ENCODE peak calls at places on chromosomes 13 and 19, in six cellular contexts. S is endodermal cell, P is IMR-90, A is heart right ventricle, F is adrenal gland, O is H1. W is an unnamed sample.
A peak's percentile ranks its signal among the peaks of the same experiment; 100 is the strongest.

GRCh38 chr19:47094557-47095517 is 18.7 kb downstream of the ZC3H4 start:
- DNase-seq in S (peak; percentile 34), P (no peak), A (no peak), F (no peak), O (no peak), W (no peak)

GRCh38 chr13:79522583-79522982 is 41.6 kb downstream of the NDFIP2 start:
- DNase-seq in S (no peak), P (peak; percentile 64), A (no peak), F (no peak), O (no peak), W (no peak)

GRCh38 chr13:42883771-42884170 is 102.4 kb downstream of the FAM216B start:
- DNase-seq in S (peak; percentile 56), P (peak; percentile 33), A (no peak), F (peak; percentile 35), O (no peak), W (no peak)

GRCh38 chr19:46714523-46715106 is 2.3 kb downstream of the PRKD2 start:
- DNase-seq in S (no peak), P (no peak), A (no peak), F (no peak), O (no peak), W (no peak)

GRCh38 chr13:24050292-24050711 is 110.2 kb upstream of the SPATA13 start:
- DNase-seq in S (no peak), P (peak; percentile 86), A (peak; percentile 42), F (peak; percentile 56), O (no peak), W (no peak)

GRCh38 chr19:46725036-46725820 is 8.3 kb upstream of the PRKD2 start:
- DNase-seq in S (no peak), P (no peak), A (no peak), F (no peak), O (no peak), W (no peak)

GRCh38 chr13:76723551-76724232 is 162.5 kb downstream of the KCTD12 start:
- DNase-seq in S (peak; percentile 67), P (peak; percentile 89), A (no peak), F (no peak), O (peak; percentile 17), W (no peak)

GRCh38 chr19:21947775-21948174 is 63.0 kb downstream of the ZNF208 start:
- DNase-seq in S (no peak), P (no peak), A (no peak), F (no peak), O (no peak), W (no peak)

GRCh38 chr19:58466089-58466759 is 656 bp upstream of the ZNF324 start:
- DNase-seq in S (no peak), P (no peak), A (no peak), F (no peak), O (no peak), W (no peak)

GRCh38 chr13:111904166-111904565 is 162.8 kb upstream of the SOX1 start:
- DNase-seq in S (peak; percentile 5), P (no peak), A (no peak), F (peak; percentile 1), O (no peak), W (peak; percentile 39)

GRCh38 chr13:76917096-76917495 is 30.9 kb upstream of the KCTD12 start:
- DNase-seq in S (no peak), P (peak; percentile 16), A (no peak), F (no peak), O (no peak), W (no peak)

GRCh38 chr19:55460670-55461258 is 678 bp downstream of the ISOC2 start:
- DNase-seq in S (peak; percentile 96), P (peak; percentile 74), A (peak; percentile 87), F (peak; percentile 84), O (no peak), W (no peak)

GRCh38 chr19:6556480-6556879 is 25.7 kb downstream of the TNFSF9 start:
- DNase-seq in S (no peak), P (no peak), A (no peak), F (no peak), O (no peak), W (no peak)

GRCh38 chr13:87671824-87672603 is 843 bp downstream of the SLITRK5 start:
- DNase-seq in S (peak; percentile 78), P (no peak), A (no peak), F (no peak), O (no peak), W (no peak)

GRCh38 chr13:110759710-110760109 is 46.2 kb downstream of the ING1 start:
- DNase-seq in S (no peak), P (peak; percentile 87), A (no peak), F (no peak), O (no peak), W (no peak)

GRCh38 chr13:111505175-111505777 is 184.8 kb downstream of the TEX29 start:
- DNase-seq in S (peak; percentile 89), P (no peak), A (no peak), F (no peak), O (peak; percentile 59), W (no peak)

GRCh38 chr13:51805313-51805712 is 1.4 kb upstream of the DHRS12 start:
- DNase-seq in S (no peak), P (no peak), A (no peak), F (no peak), O (no peak), W (no peak)

GRCh38 chr13:51673165-51673564 is 88.9 kb downstream of the WDFY2 start:
- DNase-seq in S (no peak), P (no peak), A (no peak), F (no peak), O (no peak), W (no peak)

GRCh38 chr13:41658057-41658642 is 200.8 kb downstream of the RGCC start:
- DNase-seq in S (no peak), P (peak; percentile 93), A (no peak), F (no peak), O (no peak), W (no peak)

GRCh38 chr13:43377955-43378354 is 354.6 kb downstream of the DNAJC15 start:
- DNase-seq in S (no peak), P (peak; percentile 65), A (no peak), F (no peak), O (no peak), W (no peak)

GRCh38 chr13:32045963-32046785 is 14.6 kb downstream of the FRY start:
- DNase-seq in S (no peak), P (peak; percentile 56), A (no peak), F (no peak), O (no peak), W (no peak)

GRCh38 chr19:53172892-53173291 is 14.0 kb upstream of the ZNF347 start:
- DNase-seq in S (no peak), P (peak; percentile 48), A (no peak), F (no peak), O (no peak), W (no peak)

GRCh38 chr19:4456843-4457653 is 546 bp downstream of the UBXN6 start:
- DNase-seq in S (peak; percentile 90), P (peak; percentile 56), A (peak; percentile 51), F (peak; percentile 69), O (peak; percentile 44), W (no peak)

GRCh38 chr19:17517898-17518297 is 6.4 kb downstream of the PGLS start:
- DNase-seq in S (no peak), P (no peak), A (no peak), F (no peak), O (no peak), W (no peak)

GRCh38 chr19:49823472-49823871 is 5.4 kb downstream of the MED25 start:
- DNase-seq in S (no peak), P (no peak), A (no peak), F (no peak), O (no peak), W (no peak)

GRCh38 chr13:48775285-48775684 is 121.6 kb downstream of the CYSLTR2 start:
- DNase-seq in S (no peak), P (peak; percentile 65), A (no peak), F (no peak), O (no peak), W (no peak)

GRCh38 chr19:56692496-56692895 is 20.9 kb upstream of the ZNF835 start:
- DNase-seq in S (no peak), P (no peak), A (no peak), F (peak; percentile 72), O (no peak), W (no peak)

GRCh38 chr19:46392837-46393236 is 20.5 kb downstream of the CCDC8 start:
- DNase-seq in S (no peak), P (no peak), A (no peak), F (no peak), O (no peak), W (no peak)

GRCh38 chr19:53957448-53958167 is 5.1 kb upstream of the CACNG8 start:
- DNase-seq in S (peak; percentile 77), P (no peak), A (no peak), F (no peak), O (no peak), W (no peak)

GRCh38 chr13:95212962-95213850 is 88.0 kb downstream of the ABCC4 start:
- DNase-seq in S (no peak), P (no peak), A (no peak), F (no peak), O (no peak), W (no peak)
- TF ChIP-seq CTCF in S (no peak), P (no peak), A (no peak), F (no peak), O (no peak), W (no peak)

DNA sequence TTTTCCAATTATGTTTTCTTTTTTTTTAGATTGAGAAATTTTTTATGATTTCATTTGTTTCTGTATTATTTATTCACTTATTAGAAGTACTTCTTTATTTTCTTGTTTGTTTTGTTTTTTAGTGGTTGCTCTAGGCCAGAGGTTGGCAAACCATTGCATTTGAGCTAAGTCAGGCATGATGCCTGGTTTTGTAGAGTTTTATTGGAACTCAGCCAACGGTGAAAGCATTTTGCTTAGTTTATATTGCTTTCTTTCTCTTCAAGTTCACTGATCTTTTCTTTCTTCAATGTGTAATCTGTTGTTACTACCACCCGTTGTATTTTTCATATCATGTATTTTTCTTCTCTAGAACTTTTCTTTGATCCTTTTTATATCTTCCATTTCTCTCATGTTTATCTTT is 19.7 kb downstream of the ZNF567 start:
- DNase-seq in S (no peak), P (no peak), A (no peak), F (no peak), O (no peak), W (no peak)
- H3K9me3 ChIP-seq in S (peaks cover 85% of the 10 kb centered on the region), P (peaks cover 48% of the 10 kb centered on the region), A (peaks cover 14% of the 10 kb centered on the region), F (peaks cover 62% of the 10 kb centered on the region), O (peaks cover 50% of the 10 kb centered on the region), W (peaks cover 92% of the 10 kb centered on the region)

GRCh38 chr13:28037399-28037798 is 48.9 kb upstream of the URAD start:
- DNase-seq in S (no peak), P (peak; percentile 57), A (no peak), F (no peak), O (no peak), W (no peak)

GRCh38 chr13:28031929-28032328 is 43.4 kb upstream of the URAD start:
- DNase-seq in S (no peak), P (no peak), A (no peak), F (no peak), O (no peak), W (no peak)

GRCh38 chr13:28035146-28035782 is 46.8 kb upstream of the URAD start:
- DNase-seq in S (peak; percentile 63), P (peak; percentile 13), A (no peak), F (no peak), O (no peak), W (no peak)

GRCh38 chr13:28031220-28031903 is 42.9 kb upstream of the URAD start:
- DNase-seq in S (no peak), P (no peak), A (peak; percentile 16), F (no peak), O (no peak), W (no peak)

GRCh38 chr13:28034256-28034655 is 45.8 kb upstream of the URAD start:
- DNase-seq in S (no peak), P (no peak), A (no peak), F (no peak), O (no peak), W (no peak)
- TF ChIP-seq CTCF in S (no peak), P (no peak), A (no peak), F (no peak), O (no peak), W (no peak)

GRCh38 chr13:53648673-53649072 is 620.1 kb downstream of the OLFM4 start:
- DNase-seq in S (no peak), P (no peak), A (no peak), F (no peak), O (no peak), W (no peak)
- H3K9me3 ChIP-seq in S (no peaks in the 10 kb centered on the region), P (peaks cover 4% of the 10 kb centered on the region), A (no peaks in the 10 kb centered on the region), F (no peaks in the 10 kb centered on the region), O (no peaks in the 10 kb centered on the region), W (no peaks in the 10 kb centered on the region)